ENCODE peak calls at places on chromosomes 16 and 17, in four cellular contexts. B is GM12878, S is K562, N is HepG2. V is an unnamed sample. For H3K4me1 and H3K79me2, the result is how much of the 10 kb centered on the place peaks cover.

GRCh38 chr17:31660684-31661083 is 198.4 kb downstream of the COPRS start:
- DNase-seq in B (peak), S (no peak), N (no peak), V (no peak)

GRCh38 chr17:67657596-67657995 is 60.1 kb upstream of the NOL11 start:
- DNase-seq in B (no peak), S (no peak), N (no peak), V (no peak)

GRCh38 chr16:4025428-4025827 is 90.8 kb downstream of the ADCY9 start:
- DNase-seq in B (no peak), S (no peak), N (no peak), V (no peak)

GRCh38 chr16:59252317-59252716 is 518.2 kb upstream of the GOT2 start:
- DNase-seq in B (no peak), S (no peak), N (no peak), V (peak)

GRCh38 chr16:65876624-65877023 is 489.9 kb upstream of the CDH5 start:
- DNase-seq in B (no peak), S (no peak), N (no peak), V (no peak)

GRCh38 chr16:80208750-80209149 is 332.0 kb upstream of the DYNLRB2 start:
- DNase-seq in B (no peak), S (no peak), N (no peak), V (no peak)

GRCh38 chr17:42779304-42779941 is 987 bp upstream of the WNK4 start:
- DNase-seq in B (no peak), S (no peak), N (no peak), V (no peak)

GRCh38 chr17:48726182-48726915 is 2.2 kb downstream of the HOXB13 start:
- DNase-seq in B (no peak), S (no peak), N (no peak), V (no peak)

GRCh38 chr17:74921045-74921681 is 1.9 kb downstream of the USH1G start:
- DNase-seq in B (no peak), S (no peak), N (no peak), V (no peak)

GRCh38 chr16:50604065-50604418 is 55.8 kb downstream of the NKD1 start:
- DNase-seq in B (no peak), S (no peak), N (no peak), V (no peak)

GRCh38 chr17:45301674-45302073 is 15.1 kb downstream of the MAP3K14 start:
- DNase-seq in B (no peak), S (no peak), N (no peak), V (no peak)

GRCh38 chr17:45306094-45306493 is 10.7 kb downstream of the MAP3K14 start:
- DNase-seq in B (no peak), S (no peak), N (no peak), V (no peak)

GRCh38 chr17:45305532-45306087 is 11.2 kb downstream of the MAP3K14 start:
- DNase-seq in B (no peak), S (no peak), N (no peak), V (no peak)

GRCh38 chr17:45300060-45300751 is 16.6 kb downstream of the MAP3K14 start:
- DNase-seq in B (no peak), S (no peak), N (no peak), V (no peak)

DNA sequence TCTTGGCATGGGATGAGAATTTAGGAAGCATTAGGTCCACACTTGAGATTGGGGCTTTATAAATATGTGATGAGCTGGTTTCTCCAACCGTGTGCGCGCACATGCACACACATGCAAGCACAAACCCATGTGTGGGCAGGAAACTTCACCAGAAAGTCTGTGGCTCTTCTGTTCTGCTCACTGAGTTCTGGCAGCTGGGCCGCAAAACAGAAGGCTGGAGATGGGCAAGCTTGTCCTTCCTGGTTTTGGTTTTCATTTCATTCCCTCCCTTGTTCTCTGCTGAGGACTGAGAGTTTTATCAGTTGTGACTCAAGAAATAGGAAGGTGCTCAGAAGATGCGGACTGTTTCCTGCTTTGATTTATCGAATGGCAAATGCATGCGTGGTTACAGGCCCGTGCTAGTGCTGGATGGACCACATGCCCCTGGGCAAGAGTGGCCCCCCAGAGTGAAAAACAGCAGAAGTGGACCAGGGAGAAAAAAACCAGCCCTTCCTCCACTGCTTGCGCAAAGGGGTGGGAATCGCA is 14.1 kb downstream of the MAP3K14 start:
- DNase-seq in B (peak), S (no peak), N (no peak), V (peak)
- H3K4me1 ChIP-seq in B (half or more), S (under half), N (under half), V (under half)

DNA sequence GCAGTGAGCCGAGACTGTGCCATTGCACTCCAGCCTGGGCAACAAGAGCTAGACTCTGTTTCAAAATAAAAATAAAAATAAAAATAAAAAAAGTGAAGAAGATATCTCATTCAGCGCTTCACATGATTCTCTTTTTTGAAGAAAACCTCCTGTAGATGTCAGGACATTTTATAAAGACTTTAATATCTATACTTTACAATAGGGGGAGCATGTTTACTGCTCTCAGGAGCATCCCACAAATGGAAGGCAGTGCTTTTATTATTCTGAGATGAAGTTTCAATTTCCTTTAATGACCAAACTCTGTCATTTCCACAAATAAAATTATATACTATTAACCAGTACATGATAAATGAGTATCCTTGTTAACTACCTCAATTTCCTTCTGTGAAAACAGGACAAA is 118.7 kb upstream of the MYOCD start:
- DNase-seq in B (no peak), S (no peak), N (no peak), V (no peak)
- H3K79me2 ChIP-seq in B (under half), S (under half), N (under half), V (under half)

GRCh38 chr16:85658504-85659326 is 30.0 kb downstream of the GINS2 start:
- DNase-seq in B (no peak), S (no peak), N (no peak), V (no peak)

GRCh38 chr16:85657267-85657650 is 31.5 kb downstream of the GINS2 start:
- DNase-seq in B (no peak), S (no peak), N (no peak), V (no peak)

GRCh38 chr16:85655216-85656129 is 33.3 kb downstream of the GINS2 start:
- DNase-seq in B (no peak), S (no peak), N (no peak), V (no peak)

GRCh38 chr16:85657996-85658395 is 30.8 kb downstream of the GINS2 start:
- DNase-seq in B (no peak), S (no peak), N (no peak), V (no peak)

DNA sequence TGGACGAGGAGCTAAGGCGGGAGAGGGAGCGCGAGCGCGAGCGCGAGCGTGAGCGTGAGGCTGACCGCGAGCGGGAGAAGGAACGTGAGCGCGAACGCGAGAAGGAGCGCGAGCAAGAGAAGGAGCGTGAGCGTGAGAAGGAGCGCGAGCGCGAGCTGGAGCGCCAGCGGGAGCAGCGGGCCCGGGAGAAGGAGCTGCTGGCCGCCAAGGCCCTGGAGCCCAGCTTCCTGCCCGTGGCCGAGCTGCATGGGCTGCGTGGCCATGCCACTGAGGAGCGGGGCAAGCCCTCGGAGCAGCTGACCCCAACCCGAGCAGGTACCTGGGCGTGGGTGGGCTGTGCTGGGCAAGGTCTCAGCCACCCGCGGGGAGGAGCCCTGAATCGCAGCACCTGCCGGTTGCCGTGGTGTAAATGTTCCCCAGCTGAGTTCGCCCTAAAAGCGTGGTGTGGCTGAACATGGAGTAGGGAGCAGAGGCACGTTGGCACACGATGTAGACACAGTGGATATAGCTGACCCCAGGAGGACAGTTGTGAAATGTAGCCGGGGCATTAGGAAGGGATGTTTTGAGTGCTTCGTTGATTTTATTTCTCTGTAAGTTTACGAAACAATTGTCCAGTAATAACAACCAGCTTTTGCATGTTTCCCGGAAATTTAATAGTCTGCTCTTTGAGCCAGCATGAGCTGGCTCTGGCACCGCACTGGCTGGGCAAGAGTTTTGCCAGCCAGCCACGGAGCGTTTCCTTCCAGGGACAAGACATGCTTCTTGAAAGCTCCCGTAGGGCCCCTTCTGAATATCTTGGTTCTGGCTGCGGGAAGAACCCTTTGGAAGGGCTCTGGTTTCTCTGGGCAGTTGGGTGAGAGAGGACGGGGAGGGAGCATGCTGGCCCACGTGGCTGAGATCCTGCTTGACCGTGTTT is 32.1 kb downstream of the GINS2 start:
- DNase-seq in B (no peak), S (no peak), N (no peak), V (no peak)
- TF ChIP-seq JUNB in B (no peak), S (no peak), N (no peak), V (no peak)

DNA sequence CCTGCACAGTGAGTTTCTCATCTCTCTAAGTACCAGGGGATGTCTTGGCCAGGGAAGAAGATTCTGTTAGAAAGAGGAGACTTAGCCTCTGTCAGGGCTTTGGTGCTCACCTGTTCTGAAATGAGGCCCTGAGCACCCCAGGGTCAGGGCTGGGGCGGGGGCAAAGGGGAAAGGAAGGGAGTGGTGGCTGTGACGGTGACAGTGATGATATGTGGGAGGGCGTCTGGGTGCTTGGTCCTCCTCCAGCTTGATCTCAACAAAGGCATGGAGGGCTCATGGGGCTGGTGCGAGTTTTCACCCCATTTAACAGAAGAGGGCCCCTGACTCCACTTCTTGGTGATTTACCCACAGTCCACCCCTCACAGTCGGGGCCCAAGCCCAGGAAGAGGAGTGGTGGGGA is 15.1 kb downstream of the SOX8 start:
- DNase-seq in B (no peak), S (no peak), N (no peak), V (no peak)
- H3K4me1 ChIP-seq in B (under half), S (under half), N (under half), V (under half)

GRCh38 chr16:28491080-28491969 is 549 bp downstream of the CLN3 start:
- DNase-seq in B (no peak), S (peak), N (peak), V (peak)

GRCh38 chr16:28494141-28494851 is at the start of gene APOBR:
- DNase-seq in B (peak), S (peak), N (no peak), V (no peak)

GRCh38 chr16:28491970-28492474 is at the start of gene CLN3:
- DNase-seq in B (peak), S (peak), N (peak), V (peak)

GRCh38 chr16:28495098-28495793 is 803 bp downstream of the APOBR start:
- DNase-seq in B (no peak), S (no peak), N (no peak), V (no peak)

DNA sequence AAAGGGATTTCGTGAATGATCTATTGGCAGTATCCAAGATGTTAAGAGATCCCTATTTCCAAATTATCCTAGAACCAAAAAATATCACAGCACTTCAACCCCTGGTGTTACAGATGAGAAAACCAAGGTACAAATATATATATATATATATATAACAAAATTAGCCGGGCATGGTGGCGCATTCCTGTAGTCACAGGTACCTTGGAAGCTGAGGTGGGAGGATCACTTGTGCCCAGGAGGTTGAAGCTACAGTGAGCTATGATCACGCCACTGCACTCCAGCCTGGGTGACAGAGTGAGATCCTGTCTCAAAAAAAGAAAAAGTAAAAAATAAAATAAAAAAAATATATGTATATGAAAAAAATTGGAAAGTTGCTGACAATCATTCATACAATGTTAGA is 637 bp upstream of the CLN3 start:
- DNase-seq in B (no peak), S (no peak), N (no peak), V (no peak)
- H3K79me2 ChIP-seq in B (under half), S (under half), N (under half), V (under half)

DNA sequence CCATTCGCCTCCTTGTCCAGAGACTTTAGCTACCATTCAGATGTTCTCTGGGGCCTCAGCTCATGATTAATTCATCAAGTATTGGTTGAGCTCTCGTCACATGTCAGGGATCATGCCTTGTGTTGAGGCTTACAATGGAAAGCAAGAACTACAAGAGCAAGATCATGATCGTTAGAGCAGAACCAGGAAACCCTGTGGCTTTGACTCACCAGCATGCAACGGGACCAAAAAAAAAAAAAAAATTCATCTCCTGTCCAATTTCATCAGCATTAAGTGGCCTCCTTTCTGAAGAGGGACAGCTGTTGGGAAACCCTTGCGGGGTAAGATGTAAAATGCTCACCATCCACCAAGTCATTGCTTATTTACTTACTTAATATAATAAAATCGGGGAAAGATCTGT is 12.1 kb upstream of the USP10 start:
- DNase-seq in B (peak), S (no peak), N (no peak), V (no peak)
- TF ChIP-seq JUNB in B (no peak), S (no peak), N (no peak), V (no peak)

GRCh38 chr17:80133626-80133970 is 13.3 kb downstream of the EIF4A3 start:
- DNase-seq in B (no peak), S (no peak), N (no peak), V (no peak)

GRCh38 chr17:80130992-80131391 is 15.9 kb downstream of the EIF4A3 start:
- DNase-seq in B (no peak), S (no peak), N (peak), V (no peak)

GRCh38 chr17:80137131-80137530 is 9.8 kb downstream of the EIF4A3 start:
- DNase-seq in B (no peak), S (no peak), N (no peak), V (no peak)

GRCh38 chr17:80129006-80129565 is 17.8 kb downstream of the EIF4A3 start:
- DNase-seq in B (no peak), S (no peak), N (no peak), V (no peak)

DNA sequence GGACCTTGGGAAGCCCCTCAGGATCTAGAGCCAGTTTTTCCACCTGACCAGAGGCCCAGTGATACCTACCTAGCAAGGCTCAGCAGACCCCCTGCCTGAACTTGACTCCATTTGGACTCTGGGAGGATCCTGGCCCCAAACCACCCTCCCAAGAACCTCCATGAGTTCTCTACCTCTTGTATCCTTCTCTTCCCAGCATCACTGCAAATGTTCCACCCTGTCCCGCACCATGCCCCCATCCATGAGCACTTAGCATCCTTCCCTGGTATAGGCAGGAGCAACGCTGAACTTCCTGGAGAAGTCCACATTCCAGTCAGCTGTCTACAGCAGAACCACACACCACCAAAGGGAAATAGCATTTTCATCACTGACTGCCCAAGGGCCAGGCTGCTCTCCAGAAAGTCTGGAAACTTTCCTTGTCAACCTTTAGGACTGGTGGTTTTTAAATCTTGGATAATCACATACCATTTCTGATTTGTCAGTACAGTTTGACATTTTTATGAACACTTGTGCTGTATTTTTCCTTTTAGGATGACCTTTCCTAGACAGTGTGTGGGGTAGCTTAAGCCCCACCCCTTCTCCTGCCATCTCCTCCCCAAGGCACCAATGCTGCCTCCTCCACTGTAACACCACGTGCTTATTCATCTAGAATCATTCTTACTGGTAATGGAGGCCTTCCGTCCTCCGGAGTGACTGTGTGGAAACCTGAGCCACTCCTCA is 13.9 kb downstream of the EIF4A3 start:
- DNase-seq in B (no peak), S (peak), N (no peak), V (no peak)
- H3K4me1 ChIP-seq in B (under half), S (under half), N (under half), V (under half)

DNA sequence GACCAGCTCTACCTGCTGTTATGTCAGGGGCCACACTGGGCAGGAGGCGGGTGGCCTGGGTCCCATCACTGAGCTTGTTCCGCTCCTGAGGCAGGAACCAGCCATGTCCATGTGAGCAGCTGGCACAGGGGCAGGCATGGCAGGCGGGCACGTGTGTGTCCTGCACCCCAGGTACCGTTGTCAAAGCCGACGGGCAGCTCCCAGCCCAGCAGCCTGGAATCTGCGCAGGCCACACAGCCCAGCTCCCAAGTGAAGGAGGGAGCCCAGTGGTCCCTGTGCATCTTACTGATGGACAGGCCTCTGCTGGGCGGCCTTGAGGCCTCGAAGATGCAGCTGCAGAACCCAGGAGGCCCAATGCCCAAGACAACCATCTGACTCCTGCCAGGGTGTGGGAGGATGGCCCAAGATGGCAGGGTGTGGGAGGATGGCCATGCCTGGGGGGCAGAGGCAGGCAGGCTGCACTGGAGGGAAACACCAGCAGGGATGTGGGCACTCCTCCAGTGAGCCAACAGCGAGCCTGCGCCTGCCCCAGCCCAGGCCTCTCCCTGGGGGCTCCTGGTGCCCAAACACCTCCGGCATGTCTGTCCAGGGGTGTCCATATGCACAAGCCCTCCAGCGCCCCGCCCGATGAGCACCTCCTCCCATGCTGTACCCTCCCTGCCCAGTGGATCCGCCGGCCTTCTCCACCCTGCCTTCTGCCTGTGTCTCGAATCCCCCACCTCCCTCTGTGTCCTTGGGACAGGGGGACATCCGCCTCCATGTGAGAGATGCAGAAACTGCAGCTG is 12.8 kb downstream of the FAM83G start:
- DNase-seq in B (no peak), S (no peak), N (no peak), V (no peak)
- H3K79me2 ChIP-seq in B (under half), S (under half), N (under half), V (under half)

V was measured in GM23338.